ENCODE peak calls at places on chromosomes 13 and 19, in four cellular contexts. B is K562, P is GM12878, X is HepG2. Z is an unnamed sample.
A peak's percentile ranks its signal among the peaks of the same experiment; 100 is the strongest.

GRCh38 chr19:13872695-13873389 is 4.1 kb upstream of the NANOS3 start:
- DNase-seq in B (peak; percentile 92), X (no peak), P (no peak), Z (no peak)

GRCh38 chr19:50679177-50680125 is 30.2 kb downstream of the C19orf81 start:
- DNase-seq in P (peak; percentile 61), X (peak; percentile 48), B (peak; percentile 100), Z (peak; percentile 96)

GRCh38 chr13:112325142-112325808 is 50.9 kb upstream of the SPACA7 start:
- DNase-seq in X (no peak), B (no peak), P (no peak), Z (no peak)

GRCh38 chr13:69524459-69525155 is 583.0 kb upstream of the ATXN8OS start:
- DNase-seq in B (no peak), X (no peak), P (no peak), Z (no peak)

GRCh38 chr13:99740261-99740979 is 231.1 kb downstream of the ZIC5 start:
- DNase-seq in B (no peak), X (no peak), P (no peak), Z (peak; percentile 28)

GRCh38 chr19:14459703-14460102 is 15.5 kb downstream of the PTGER1 start:
- DNase-seq in X (no peak), P (no peak), B (no peak), Z (no peak)

GRCh38 chr19:38221919-38222828 is 1.8 kb downstream of the DPF1 start:
- DNase-seq in X (no peak), P (no peak), B (no peak), Z (no peak)

GRCh38 chr13:72151241-72151640 is 284.2 kb upstream of the DACH1 start:
- DNase-seq in X (no peak), B (no peak), P (no peak), Z (no peak)

GRCh38 chr19:18029617-18030338 is 21.8 kb downstream of the ARRDC2 start:
- DNase-seq in X (peak; percentile 79), B (no peak), P (no peak), Z (no peak)

GRCh38 chr19:38061294-38061693 is 154.3 kb downstream of the SIPA1L3 start:
- DNase-seq in X (no peak), P (no peak), B (no peak), Z (no peak)

GRCh38 chr13:99647593-99647980 is 146.3 kb downstream of the TM9SF2 start:
- DNase-seq in X (no peak), B (no peak), P (no peak), Z (no peak)

GRCh38 chr19:19750131-19750841 is 17.4 kb upstream of the ZNF14 start:
- DNase-seq in X (no peak), B (no peak), P (no peak), Z (no peak)

GRCh38 chr19:36916991-36917390 is 859 bp downstream of the ZNF568 start:
- DNase-seq in B (no peak), P (no peak), X (no peak), Z (no peak)

GRCh38 chr19:50377051-50377441 is 789 bp downstream of the NR1H2 start:
- DNase-seq in P (no peak), B (peak; percentile 64), X (peak; percentile 12), Z (peak; percentile 83)

GRCh38 chr19:13807421-13808021 is 12.3 kb downstream of the ZSWIM4 start:
- DNase-seq in P (no peak), B (no peak), X (no peak), Z (no peak)

GRCh38 chr13:30576528-30576927 is 41.2 kb upstream of the USPL1 start:
- DNase-seq in P (no peak), X (peak; percentile 1), B (no peak), Z (no peak)

GRCh38 chr13:67966065-67966464 is 735.9 kb upstream of the PCDH9 start:
- DNase-seq in B (no peak), P (no peak), X (no peak), Z (no peak)

GRCh38 chr13:97283888-97284287 is 61.8 kb downstream of the MBNL2 start:
- DNase-seq in X (no peak), B (no peak), P (no peak), Z (no peak)

GRCh38 chr19:14073232-14073924 is 792 bp downstream of the MISP3 start:
- DNase-seq in P (no peak), X (no peak), B (peak; percentile 82), Z (no peak)

GRCh38 chr13:48192536-48192935 is 40.5 kb upstream of the ITM2B start:
- DNase-seq in B (no peak), P (no peak), X (no peak), Z (no peak)

GRCh38 chr13:78569029-78569428 is 34.3 kb downstream of the POU4F1 start:
- DNase-seq in P (no peak), B (no peak), X (no peak), Z (no peak)

GRCh38 chr19:39342647-39343305 is 555 bp downstream of the SAMD4B start:
- DNase-seq in P (no peak), X (no peak), B (no peak), Z (no peak)

GRCh38 chr19:40147693-40148347 is 43.4 kb upstream of the MAP3K10 start:
- DNase-seq in B (no peak), X (no peak), P (no peak), Z (no peak)

GRCh38 chr19:29574518-29574917 is 31.6 kb upstream of the POP4 start:
- DNase-seq in X (no peak), P (no peak), B (no peak), Z (no peak)

GRCh38 chr19:29576761-29577661 is 29.1 kb upstream of the POP4 start:
- DNase-seq in P (peak; percentile 34), B (no peak), X (no peak), Z (peak; percentile 33)

GRCh38 chr19:29576043-29576442 is 30.0 kb upstream of the POP4 start:
- DNase-seq in B (no peak), P (no peak), X (no peak), Z (no peak)

GRCh38 chr19:29571181-29571580 is 34.9 kb upstream of the POP4 start:
- DNase-seq in B (no peak), X (no peak), P (no peak), Z (no peak)

GRCh38 chr19:29573486-29573885 is 32.6 kb upstream of the POP4 start:
- DNase-seq in X (no peak), B (no peak), P (no peak), Z (no peak)
- H3K27me3 ChIP-seq in X (peaks cover 4% of the 10 kb centered on the region), B (peaks cover 20% of the 10 kb centered on the region), P (no peaks in the 10 kb centered on the region), Z (peaks cover 3% of the 10 kb centered on the region)

GRCh38 chr19:15776991-15777787 is 10.3 kb upstream of the OR10H5 start:
- DNase-seq in X (no peak), P (no peak), B (no peak), Z (no peak)

GRCh38 chr19:15779756-15780476 is 7.5 kb upstream of the OR10H5 start:
- DNase-seq in B (no peak), X (peak; percentile 45), P (no peak), Z (no peak)

GRCh38 chr19:15780595-15781418 is 6.7 kb upstream of the OR10H5 start:
- DNase-seq in B (no peak), P (no peak), X (no peak), Z (no peak)

GRCh38 chr19:15776264-15776663 is 11.2 kb upstream of the OR10H5 start:
- DNase-seq in X (no peak), B (no peak), P (no peak), Z (no peak)

DNA sequence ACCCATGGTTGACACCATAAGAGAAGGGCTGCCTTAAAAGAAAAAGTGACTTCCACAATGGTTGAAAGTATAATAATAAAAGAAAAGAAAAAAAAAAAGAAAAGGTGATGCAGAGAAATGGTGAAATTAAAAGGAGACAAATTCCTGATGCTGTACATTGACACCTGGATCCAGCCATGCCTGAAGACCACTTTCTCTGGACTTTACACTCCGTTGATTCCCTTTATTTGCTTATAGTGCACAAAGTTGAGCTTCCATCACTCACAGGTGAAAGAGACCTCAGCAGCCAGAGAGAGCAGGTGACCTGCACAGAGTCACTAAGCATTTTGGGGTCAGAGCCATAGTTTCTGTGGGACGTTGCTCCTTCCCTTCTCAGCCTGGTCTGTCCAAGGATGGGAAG is 12.2 kb upstream of the OR10H5 start:
- DNase-seq in X (no peak), P (no peak), B (no peak), Z (no peak)
- TF ChIP-seq KDM1A in X (no peak), P (no peak), B (no peak), Z (no peak)

DNA sequence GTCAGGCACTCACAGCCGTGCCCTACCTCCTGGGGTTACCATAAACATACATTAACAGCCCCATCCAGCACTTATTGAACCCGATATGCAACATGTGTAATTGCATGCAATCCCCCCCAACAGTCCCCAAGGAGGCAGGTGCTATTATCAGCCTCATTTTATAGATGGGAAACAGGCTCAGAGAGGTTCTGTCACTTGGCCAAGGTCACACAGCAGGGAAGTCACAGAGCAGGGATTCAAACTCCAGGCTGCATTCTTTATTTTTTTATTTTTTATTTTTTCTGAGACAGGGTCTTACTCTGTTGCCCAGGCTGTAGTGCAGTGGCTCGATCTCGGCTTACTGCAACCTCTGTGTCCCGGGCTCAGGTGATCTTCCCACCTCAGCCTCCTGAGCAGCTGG is 38.4 kb upstream of the TNFAIP8L1 start:
- DNase-seq in B (no peak), X (no peak), P (no peak), Z (no peak)
- H3K27me3 ChIP-seq in B (no peaks in the 10 kb centered on the region), X (no peaks in the 10 kb centered on the region), P (no peaks in the 10 kb centered on the region), Z (peaks cover 3% of the 10 kb centered on the region)

DNA sequence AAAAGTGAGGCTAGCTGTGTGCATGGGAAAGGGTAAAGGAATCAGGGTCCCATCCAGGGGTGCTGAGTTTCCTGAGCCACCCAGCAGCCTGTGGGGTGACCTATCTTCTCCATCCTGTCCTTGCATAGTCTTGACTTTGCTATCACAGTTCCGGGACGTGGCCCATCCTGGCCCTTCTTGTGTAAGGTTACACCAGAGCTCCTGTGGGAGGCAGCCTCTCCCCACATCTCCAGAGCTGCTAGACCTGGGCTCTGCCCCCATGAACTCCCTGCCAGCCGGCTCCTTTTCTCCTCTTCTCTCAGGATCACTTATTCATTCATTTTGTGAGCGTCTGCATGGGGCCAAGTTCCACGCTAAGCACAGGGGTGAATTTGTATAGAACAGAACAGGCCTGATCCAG is 238.9 kb downstream of the TSHZ3 start:
- DNase-seq in B (no peak), P (no peak), X (no peak), Z (peak; percentile 9)
- TF ChIP-seq KDM1A in B (no peak), P (no peak), X (no peak), Z (no peak)

DNA sequence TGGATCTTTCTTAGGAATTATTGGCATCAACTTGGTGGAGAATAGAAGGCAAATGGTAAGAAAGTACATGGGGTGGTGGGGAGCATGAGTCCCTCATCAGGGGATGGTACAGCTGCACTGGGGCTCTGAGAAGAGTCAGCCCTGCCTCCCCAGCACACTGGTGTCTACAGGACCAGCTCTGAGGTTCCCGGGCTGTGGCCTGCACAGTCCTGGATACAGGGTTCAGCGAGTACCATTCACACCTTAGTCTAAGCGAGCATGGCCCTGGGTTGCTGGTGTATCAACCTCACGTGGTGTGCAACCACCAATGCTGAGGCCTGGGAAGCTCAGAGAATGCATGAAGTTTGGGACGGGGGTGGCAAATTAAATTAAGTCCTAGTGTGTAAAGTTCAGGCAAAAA is 10.1 kb downstream of the TMEM255B start:
- DNase-seq in P (no peak), B (no peak), X (no peak), Z (no peak)
- H3K27me3 ChIP-seq in P (no peaks in the 10 kb centered on the region), B (peaks cover 17% of the 10 kb centered on the region), X (peaks cover 2% of the 10 kb centered on the region), Z (no peaks in the 10 kb centered on the region)

DNA sequence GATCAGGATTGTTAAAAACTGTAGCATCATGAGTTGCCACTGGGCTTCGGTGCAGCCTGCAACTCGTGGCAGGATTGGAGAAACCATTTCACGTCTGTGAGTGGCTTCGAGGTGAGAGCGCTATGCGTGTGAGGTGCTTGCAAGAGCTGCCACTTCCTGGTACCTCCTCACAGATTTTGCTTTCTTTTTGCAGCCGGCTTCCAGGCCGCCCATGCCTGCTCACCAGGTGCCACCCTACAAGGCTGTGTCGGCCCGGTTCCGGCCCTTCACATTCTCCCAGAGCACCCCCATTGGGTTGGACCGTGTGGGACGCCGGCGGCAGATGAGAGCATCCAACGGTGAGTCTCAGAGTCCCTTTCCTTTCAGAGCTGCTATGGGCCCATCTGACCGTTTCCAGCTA is 57.9 kb upstream of the C1QTNF9 start:
- DNase-seq in P (no peak), X (no peak), B (no peak), Z (no peak)
- TF ChIP-seq KDM1A in P (no peak), X (no peak), B (no peak), Z (no peak)